ENCODE peak calls at places on chromosomes 7 and 10, in seven cellular contexts. One of them, this sample, is unnamed.

GRCh38 chr7:30914611-30915601 is 3.3 kb downstream of the AQP1 start:
- DNase-seq in activated CD8-positive, alpha-beta T cell treated with anti-CD3 and anti-CD28 coated beads for 36 hours: no peak
- DNase-seq in AG09309: no peak
- DNase-seq in AG09319: no peak
- DNase-seq in uterus: no peak
- DNase-seq in MCF 10A: peak
- DNase-seq in stomach: no peak
- DNase-seq in this sample: no peak

GRCh38 chr10:31689233-31689632 is 239.4 kb downstream of the ARHGAP12 start:
- DNase-seq in MCF 10A: no peak
- DNase-seq in stomach: no peak
- DNase-seq in uterus: no peak
- DNase-seq in activated CD8-positive, alpha-beta T cell treated with anti-CD3 and anti-CD28 coated beads for 36 hours: no peak
- DNase-seq in AG09319: no peak
- DNase-seq in AG09309: no peak
- DNase-seq in this sample: no peak

GRCh38 chr10:81541517-81541916 is 333.5 kb upstream of the NRG3 start:
- DNase-seq in uterus: no peak
- DNase-seq in activated CD8-positive, alpha-beta T cell treated with anti-CD3 and anti-CD28 coated beads for 36 hours: no peak
- DNase-seq in AG09309: no peak
- DNase-seq in MCF 10A: no peak
- DNase-seq in AG09319: no peak
- DNase-seq in stomach: no peak
- DNase-seq in this sample: no peak

GRCh38 chr7:41911792-41912191 is 208.9 kb upstream of the INHBA start:
- DNase-seq in AG09319: no peak
- DNase-seq in activated CD8-positive, alpha-beta T cell treated with anti-CD3 and anti-CD28 coated beads for 36 hours: peak
- DNase-seq in AG09309: peak
- DNase-seq in MCF 10A: no peak
- DNase-seq in stomach: no peak
- DNase-seq in uterus: no peak
- DNase-seq in this sample: no peak

GRCh38 chr7:27689045-27689877 is 26.6 kb upstream of the HIBADH start:
- DNase-seq in MCF 10A: peak
- DNase-seq in AG09309: no peak
- DNase-seq in uterus: no peak
- DNase-seq in activated CD8-positive, alpha-beta T cell treated with anti-CD3 and anti-CD28 coated beads for 36 hours: peak
- DNase-seq in AG09319: peak
- DNase-seq in stomach: no peak
- DNase-seq in this sample: no peak

GRCh38 chr10:4765428-4765827 is 60.6 kb upstream of the AKR1E2 start:
- DNase-seq in AG09309: no peak
- DNase-seq in MCF 10A: no peak
- DNase-seq in uterus: no peak
- DNase-seq in AG09319: no peak
- DNase-seq in stomach: no peak
- DNase-seq in activated CD8-positive, alpha-beta T cell treated with anti-CD3 and anti-CD28 coated beads for 36 hours: no peak
- DNase-seq in this sample: no peak

GRCh38 chr10:110493832-110494426 is 3.8 kb upstream of the DUSP5 start:
- DNase-seq in uterus: no peak
- DNase-seq in stomach: no peak
- DNase-seq in AG09319: no peak
- DNase-seq in MCF 10A: no peak
- DNase-seq in AG09309: no peak
- DNase-seq in activated CD8-positive, alpha-beta T cell treated with anti-CD3 and anti-CD28 coated beads for 36 hours: no peak
- DNase-seq in this sample: no peak

GRCh38 chr10:5935628-5936027 is 41.7 kb downstream of the IL15RA start:
- DNase-seq in activated CD8-positive, alpha-beta T cell treated with anti-CD3 and anti-CD28 coated beads for 36 hours: no peak
- DNase-seq in uterus: no peak
- DNase-seq in AG09309: no peak
- DNase-seq in AG09319: no peak
- DNase-seq in stomach: no peak
- DNase-seq in MCF 10A: no peak
- DNase-seq in this sample: no peak

GRCh38 chr10:110008518-110009339 is 945 bp downstream of the ADD3 start:
- DNase-seq in activated CD8-positive, alpha-beta T cell treated with anti-CD3 and anti-CD28 coated beads for 36 hours: peak
- DNase-seq in AG09319: no peak
- DNase-seq in uterus: peak
- DNase-seq in AG09309: no peak
- DNase-seq in MCF 10A: peak
- DNase-seq in stomach: peak
- DNase-seq in this sample: no peak

GRCh38 chr10:110850990-110851389 is 20.7 kb upstream of the PDCD4 start:
- DNase-seq in stomach: no peak
- DNase-seq in activated CD8-positive, alpha-beta T cell treated with anti-CD3 and anti-CD28 coated beads for 36 hours: peak
- DNase-seq in uterus: no peak
- DNase-seq in AG09319: no peak
- DNase-seq in AG09309: no peak
- DNase-seq in MCF 10A: no peak
- DNase-seq in this sample: no peak

GRCh38 chr7:48680996-48681395 is 243.4 kb upstream of the CDC14C start:
- DNase-seq in AG09309: no peak
- DNase-seq in activated CD8-positive, alpha-beta T cell treated with anti-CD3 and anti-CD28 coated beads for 36 hours: no peak
- DNase-seq in MCF 10A: no peak
- DNase-seq in AG09319: no peak
- DNase-seq in stomach: no peak
- DNase-seq in uterus: no peak
- DNase-seq in this sample: no peak

GRCh38 chr10:90787906-90788491 is 69.8 kb downstream of the HTR7 start:
- DNase-seq in MCF 10A: peak
- DNase-seq in activated CD8-positive, alpha-beta T cell treated with anti-CD3 and anti-CD28 coated beads for 36 hours: peak
- DNase-seq in AG09309: no peak
- DNase-seq in stomach: no peak
- DNase-seq in AG09319: no peak
- DNase-seq in uterus: no peak
- DNase-seq in this sample: no peak

GRCh38 chr7:73615886-73616285 is 8.4 kb downstream of the MLXIPL start:
- DNase-seq in AG09319: no peak
- DNase-seq in AG09309: no peak
- DNase-seq in activated CD8-positive, alpha-beta T cell treated with anti-CD3 and anti-CD28 coated beads for 36 hours: no peak
- DNase-seq in MCF 10A: no peak
- DNase-seq in stomach: no peak
- DNase-seq in uterus: no peak
- DNase-seq in this sample: no peak

GRCh38 chr10:116300477-116301034 is 23.7 kb upstream of the CCDC172 start:
- DNase-seq in activated CD8-positive, alpha-beta T cell treated with anti-CD3 and anti-CD28 coated beads for 36 hours: no peak
- DNase-seq in MCF 10A: no peak
- DNase-seq in stomach: no peak
- DNase-seq in AG09309: no peak
- DNase-seq in AG09319: no peak
- DNase-seq in uterus: peak
- DNase-seq in this sample: no peak

GRCh38 chr10:58672855-58673254 is 160.2 kb downstream of the BICC1 start:
- DNase-seq in AG09319: no peak
- DNase-seq in AG09309: no peak
- DNase-seq in MCF 10A: no peak
- DNase-seq in activated CD8-positive, alpha-beta T cell treated with anti-CD3 and anti-CD28 coated beads for 36 hours: no peak
- DNase-seq in uterus: no peak
- DNase-seq in stomach: no peak
- DNase-seq in this sample: no peak

GRCh38 chr7:27430115-27430514 is 187.5 kb downstream of the EVX1 start:
- DNase-seq in stomach: no peak
- DNase-seq in AG09319: no peak
- DNase-seq in activated CD8-positive, alpha-beta T cell treated with anti-CD3 and anti-CD28 coated beads for 36 hours: no peak
- DNase-seq in uterus: no peak
- DNase-seq in AG09309: no peak
- DNase-seq in MCF 10A: no peak
- DNase-seq in this sample: no peak

GRCh38 chr7:5284304-5285281 is 1.9 kb downstream of the SLC29A4 start:
- DNase-seq in activated CD8-positive, alpha-beta T cell treated with anti-CD3 and anti-CD28 coated beads for 36 hours: peak
- DNase-seq in AG09319: no peak
- DNase-seq in MCF 10A: peak
- DNase-seq in AG09309: no peak
- DNase-seq in stomach: peak
- DNase-seq in uterus: no peak
- DNase-seq in this sample: peak
- TF ChIP-seq CTCF in activated CD8-positive, alpha-beta T cell treated with anti-CD3 and anti-CD28 coated beads for 36 hours: peak
- TF ChIP-seq CTCF in AG09319: peak
- TF ChIP-seq CTCF in MCF 10A: no peak
- TF ChIP-seq CTCF in AG09309: peak
- TF ChIP-seq CTCF in stomach: no peak
- TF ChIP-seq CTCF in uterus: no peak
- TF ChIP-seq CTCF in this sample: peak

DNA sequence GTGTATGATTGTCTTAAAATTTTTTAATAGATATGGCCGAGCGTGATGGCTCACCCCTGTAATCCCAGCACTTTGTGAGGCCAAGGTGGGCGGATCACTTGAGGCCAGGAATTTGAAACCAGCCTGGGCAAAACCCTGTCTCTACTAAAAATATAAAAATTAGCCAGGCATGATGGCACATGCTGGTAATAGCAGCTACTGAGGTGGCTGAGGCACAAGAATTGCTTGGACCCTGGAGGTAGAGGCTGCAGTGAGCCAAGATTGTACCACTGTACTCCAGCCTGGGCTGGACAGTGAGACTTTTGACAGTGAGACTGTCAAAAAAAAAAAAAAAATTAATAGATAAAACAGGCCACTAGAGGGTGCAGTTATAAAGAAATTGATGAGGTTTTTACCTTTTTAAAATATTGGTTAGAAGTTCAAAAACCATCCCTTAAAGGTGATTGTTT is 20.5 kb downstream of the NOM1 start:
- DNase-seq in AG09309: no peak
- DNase-seq in MCF 10A: peak
- DNase-seq in stomach: no peak
- DNase-seq in AG09319: no peak
- DNase-seq in activated CD8-positive, alpha-beta T cell treated with anti-CD3 and anti-CD28 coated beads for 36 hours: no peak
- DNase-seq in uterus: no peak
- DNase-seq in this sample: no peak
- TF ChIP-seq CTCF in AG09309: peak
- TF ChIP-seq CTCF in MCF 10A: peak
- TF ChIP-seq CTCF in stomach: peak
- TF ChIP-seq CTCF in AG09319: peak
- TF ChIP-seq CTCF in activated CD8-positive, alpha-beta T cell treated with anti-CD3 and anti-CD28 coated beads for 36 hours: peak
- TF ChIP-seq CTCF in uterus: peak
- TF ChIP-seq CTCF in this sample: peak

GRCh38 chr10:14478639-14479038 is 147.9 kb upstream of the FRMD4A start:
- DNase-seq in AG09309: no peak
- DNase-seq in stomach: peak
- DNase-seq in AG09319: peak
- DNase-seq in MCF 10A: peak
- DNase-seq in uterus: no peak
- DNase-seq in activated CD8-positive, alpha-beta T cell treated with anti-CD3 and anti-CD28 coated beads for 36 hours: peak
- DNase-seq in this sample: peak
- TF ChIP-seq CTCF in AG09309: peak
- TF ChIP-seq CTCF in stomach: no peak
- TF ChIP-seq CTCF in AG09319: peak
- TF ChIP-seq CTCF in MCF 10A: peak
- TF ChIP-seq CTCF in uterus: peak
- TF ChIP-seq CTCF in activated CD8-positive, alpha-beta T cell treated with anti-CD3 and anti-CD28 coated beads for 36 hours: peak
- TF ChIP-seq CTCF in this sample: peak

DNA sequence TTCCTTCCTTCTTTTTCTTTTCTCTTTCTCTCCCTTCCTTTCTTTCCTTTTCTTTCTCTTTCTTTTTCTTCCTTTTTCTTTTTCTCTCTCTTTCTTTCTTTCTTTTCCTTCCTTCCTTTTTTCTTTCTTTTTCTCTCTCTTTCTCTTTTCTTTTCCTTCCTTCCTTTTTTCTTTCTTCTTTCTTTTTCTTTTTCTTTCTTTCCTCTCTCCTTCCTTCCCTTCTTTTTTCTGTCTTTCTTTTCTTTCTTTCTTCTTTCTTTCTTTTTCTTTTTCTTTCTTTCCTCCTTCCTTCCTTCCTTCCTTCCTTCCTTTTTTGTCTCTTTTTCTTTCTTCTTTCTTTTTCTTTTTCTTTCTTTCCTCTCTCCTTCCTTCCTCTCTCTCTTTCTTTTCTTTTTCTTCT is 136.8 kb downstream of the PTN start:
- DNase-seq in MCF 10A: no peak
- DNase-seq in uterus: no peak
- DNase-seq in stomach: no peak
- DNase-seq in activated CD8-positive, alpha-beta T cell treated with anti-CD3 and anti-CD28 coated beads for 36 hours: no peak
- DNase-seq in AG09309: no peak
- DNase-seq in AG09319: no peak
- DNase-seq in this sample: no peak
- TF ChIP-seq CTCF in MCF 10A: no peak
- TF ChIP-seq CTCF in uterus: no peak
- TF ChIP-seq CTCF in stomach: no peak
- TF ChIP-seq CTCF in activated CD8-positive, alpha-beta T cell treated with anti-CD3 and anti-CD28 coated beads for 36 hours: peak
- TF ChIP-seq CTCF in AG09309: no peak
- TF ChIP-seq CTCF in AG09319: no peak
- TF ChIP-seq CTCF in this sample: no peak

GRCh38 chr10:78972947-78973900 is 95.5 kb upstream of the ZMIZ1 start:
- DNase-seq in MCF 10A: peak
- DNase-seq in uterus: peak
- DNase-seq in stomach: peak
- DNase-seq in AG09319: peak
- DNase-seq in AG09309: peak
- DNase-seq in activated CD8-positive, alpha-beta T cell treated with anti-CD3 and anti-CD28 coated beads for 36 hours: peak
- DNase-seq in this sample: peak
- TF ChIP-seq CTCF in MCF 10A: no peak
- TF ChIP-seq CTCF in uterus: no peak
- TF ChIP-seq CTCF in stomach: no peak
- TF ChIP-seq CTCF in AG09319: no peak
- TF ChIP-seq CTCF in AG09309: no peak
- TF ChIP-seq CTCF in activated CD8-positive, alpha-beta T cell treated with anti-CD3 and anti-CD28 coated beads for 36 hours: no peak
- TF ChIP-seq CTCF in this sample: no peak

DNA sequence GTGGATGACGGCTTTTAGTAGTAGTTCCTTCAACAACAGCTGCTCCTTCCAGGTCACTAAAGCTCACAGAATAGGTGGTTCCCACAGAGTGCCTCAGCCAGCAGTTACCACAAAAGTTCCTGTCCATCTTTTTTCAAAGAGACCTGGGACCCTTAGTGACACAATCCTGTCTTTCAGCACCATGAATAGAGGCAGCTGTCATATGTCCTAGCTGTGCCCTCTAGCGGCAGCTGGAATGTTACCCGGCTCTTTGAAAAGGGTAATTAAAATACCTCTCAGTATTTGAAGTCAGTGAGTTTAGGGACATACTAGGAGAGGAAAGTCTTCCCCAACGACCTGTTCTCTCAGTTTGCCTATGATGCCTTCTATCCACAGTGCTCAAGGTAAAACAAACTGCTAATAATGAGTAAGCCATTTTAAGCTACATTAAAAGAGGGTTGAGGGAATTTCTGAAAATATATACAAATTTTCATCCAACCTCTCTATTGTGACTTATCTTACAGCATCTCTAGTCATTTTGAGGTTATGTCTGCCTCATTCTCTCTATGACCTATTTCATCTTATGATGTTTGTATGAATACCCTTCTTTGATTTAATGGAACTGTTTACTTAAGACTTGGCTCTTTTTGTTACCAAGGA is 290.8 kb downstream of the NXPH1 start:
- DNase-seq in AG09319: no peak
- DNase-seq in uterus: no peak
- DNase-seq in MCF 10A: peak
- DNase-seq in stomach: peak
- DNase-seq in activated CD8-positive, alpha-beta T cell treated with anti-CD3 and anti-CD28 coated beads for 36 hours: peak
- DNase-seq in AG09309: no peak
- DNase-seq in this sample: no peak
- TF ChIP-seq CTCF in AG09319: no peak
- TF ChIP-seq CTCF in uterus: no peak
- TF ChIP-seq CTCF in MCF 10A: peak
- TF ChIP-seq CTCF in stomach: no peak
- TF ChIP-seq CTCF in activated CD8-positive, alpha-beta T cell treated with anti-CD3 and anti-CD28 coated beads for 36 hours: peak
- TF ChIP-seq CTCF in AG09309: no peak
- TF ChIP-seq CTCF in this sample: peak

This sample was measured in osteocyte.